ENCODE peak calls at places on chromosomes 5 and 9, in nine cellular contexts. J is hippocampal formation; C is A172; F is Jurkat, Clone E6-1; O is GM06990; M is A549; L is AG20443; R is NCI-H2029 treated with DMSO at 0.1 percent for 48 hours; P is HuH-7.5. E is an unnamed sample.

GRCh38 chr5:133497608-133498348 is 114.6 kb downstream of the FSTL4 start:
- DNase-seq in J (no peak), C (no peak), F (no peak), O (no peak), M (no peak), L (no peak), R (no peak), P (no peak), E (no peak)

GRCh38 chr5:52727568-52727967 is 60.1 kb upstream of the ITGA1 start:
- DNase-seq in J (no peak), C (peak; percentile 57), F (no peak), O (no peak), M (no peak), L (peak; percentile 86), R (no peak), P (no peak), E (no peak)

GRCh38 chr5:115847290-115847689 is 5.6 kb downstream of the AP3S1 start:
- DNase-seq in J (no peak), C (no peak), F (no peak), O (no peak), M (no peak), L (no peak), R (no peak), P (no peak), E (no peak)

GRCh38 chr9:88716636-88717035 is 181.7 kb downstream of the NXNL2 start:
- DNase-seq in J (no peak), C (no peak), F (no peak), O (no peak), M (no peak), L (no peak), R (no peak), P (no peak), E (no peak)

GRCh38 chr9:18632624-18633407 is 158.9 kb downstream of the ADAMTSL1 start:
- DNase-seq in J (no peak), C (peak; percentile 75), F (no peak), O (no peak), M (no peak), L (peak; percentile 79), R (no peak), P (no peak), E (no peak)

GRCh38 chr5:141992349-141992963 is 20.4 kb downstream of the GNPDA1 start:
- DNase-seq in J (peak; percentile 49), C (peak; percentile 75), F (peak; percentile 66), O (no peak), M (peak; percentile 64), L (peak; percentile 58), R (peak; percentile 54), P (peak; percentile 40), E (peak; percentile 60)

GRCh38 chr5:150656191-150657132 is 4.6 kb upstream of the MYOZ3 start:
- DNase-seq in J (peak; percentile 74), C (no peak), F (peak; percentile 62), O (peak; percentile 85), M (peak; percentile 81), L (peak; percentile 99), R (peak; percentile 11), P (peak; percentile 88), E (peak; percentile 65)

GRCh38 chr5:109819878-109820277 is 130.2 kb downstream of the MAN2A1 start:
- DNase-seq in J (no peak), C (no peak), F (no peak), O (no peak), M (no peak), L (no peak), R (no peak), P (no peak), E (no peak)

GRCh38 chr9:131739988-131740648 is at the start of gene RAPGEF1:
- DNase-seq in J (peak; percentile 57), C (no peak), F (no peak), O (peak; percentile 68), M (no peak), L (peak; percentile 94), R (no peak), P (peak; percentile 89), E (peak; percentile 80)

GRCh38 chr5:43315262-43315661 is 2.0 kb upstream of the HMGCS1 start:
- DNase-seq in J (no peak), C (peak; percentile 81), F (no peak), O (no peak), M (peak; percentile 39), L (no peak), R (no peak), P (no peak), E (no peak)

GRCh38 chr5:116004248-116004647 is 28.0 kb upstream of the ARL14EPL start:
- DNase-seq in J (no peak), C (no peak), F (no peak), O (no peak), M (no peak), L (no peak), R (no peak), P (no peak), E (no peak)

GRCh38 chr9:126703330-126704156 is 89.8 kb downstream of the LMX1B start:
- DNase-seq in J (no peak), C (no peak), F (no peak), O (no peak), M (no peak), L (no peak), R (no peak), P (no peak), E (no peak)

E was measured in hypothalamus.